ENCODE peak calls at places on chromosomes 4 and X, in nine cellular contexts. U is Ammon's horn, G is IMR-90, D is fibroblast of gingiva, Q is astrocyte of the cerebellum, M is body of pancreas, J is ELR, B is nephron progenitor cell, F is fibroblast of the aortic adventitia. I is an unnamed sample.

GRCh38 chr4:156957558-156957957 is 14.0 kb downstream of the PDGFC start:
- DNase-seq in F (no peak), U (no peak), D (no peak), J (no peak), B (no peak), M (no peak), Q (no peak), G (no peak), I (no peak)

GRCh38 chr4:10084651-10085320 is 31.8 kb downstream of the WDR1 start:
- DNase-seq in Q (no peak), F (no peak), B (no peak), G (no peak), D (no peak), M (no peak), J (no peak), U (no peak), I (no peak)

GRCh38 chrX:140391313-140391712 is 113.6 kb downstream of the SOX3 start:
- DNase-seq in Q (no peak), D (no peak), F (no peak), M (no peak), U (peak), B (no peak), G (no peak), J (no peak), I (no peak)

GRCh38 chrX:69289046-69289838 is 124.0 kb upstream of the PJA1 start:
- DNase-seq in Q (no peak), G (no peak), F (no peak), U (no peak), J (no peak), M (no peak), B (peak), D (no peak), I (no peak)

GRCh38 chr4:116385583-116385982 is 699.8 kb downstream of the TRAM1L1 start:
- DNase-seq in U (no peak), G (no peak), B (no peak), F (no peak), M (no peak), J (no peak), D (no peak), Q (no peak), I (no peak)

GRCh38 chrX:14449773-14450172 is 79.6 kb upstream of the GLRA2 start:
- DNase-seq in U (no peak), B (no peak), F (no peak), D (no peak), Q (no peak), M (no peak), J (no peak), G (no peak), I (no peak)

GRCh38 chr4:189202869-189203271 is 737.8 kb upstream of the FRG1 start:
- DNase-seq in Q (no peak), F (no peak), B (no peak), D (no peak), M (no peak), J (peak), G (peak), U (no peak), I (no peak)

GRCh38 chr4:7805533-7806079 is 134.1 kb downstream of the AFAP1 start:
- DNase-seq in J (peak), M (peak), U (peak), Q (peak), G (peak), F (peak), B (peak), D (peak), I (no peak)

GRCh38 chr4:786861-787300 is 39.0 kb downstream of the CPLX1 start:
- DNase-seq in F (no peak), M (no peak), J (no peak), U (no peak), D (no peak), Q (no peak), G (no peak), B (no peak), I (no peak)

GRCh38 chr4:8766610-8767009 is 105.0 kb downstream of the HMX1 start:
- DNase-seq in F (no peak), Q (no peak), G (no peak), B (no peak), D (no peak), J (no peak), U (no peak), M (no peak), I (no peak)

GRCh38 chrX:7316280-7316679 is 168.3 kb upstream of the PUDP start:
- DNase-seq in J (peak), D (peak), U (no peak), Q (no peak), G (no peak), B (no peak), F (no peak), M (no peak), I (no peak)

GRCh38 chrX:40097101-40097491 is 662 bp downstream of the BCOR start:
- DNase-seq in U (no peak), G (no peak), D (no peak), J (no peak), M (no peak), B (no peak), Q (no peak), F (no peak), I (no peak)

GRCh38 chrX:80120335-80120734 is 105.8 kb downstream of the TBX22 start:
- DNase-seq in Q (no peak), G (no peak), D (no peak), J (no peak), U (no peak), B (no peak), F (no peak), M (no peak), I (no peak)

GRCh38 chr4:127995776-127996175 is 30.6 kb downstream of the ABHD18 start:
- DNase-seq in J (peak), G (peak), D (peak), Q (no peak), F (no peak), M (no peak), U (no peak), B (no peak), I (no peak)

GRCh38 chr4:40918330-40918729 is 168.6 kb downstream of the NSUN7 start:
- DNase-seq in U (peak), J (peak), F (peak), G (peak), M (peak), D (peak), Q (peak), B (no peak), I (no peak)

GRCh38 chr4:158930573-158930972 is 161.7 kb downstream of the FNIP2 start:
- DNase-seq in M (no peak), J (peak), D (no peak), F (peak), B (no peak), G (no peak), Q (no peak), U (no peak), I (no peak)

GRCh38 chrX:56789518-56790070 is 60.6 kb downstream of the NBDY start:
- DNase-seq in M (no peak), J (no peak), Q (no peak), G (no peak), F (no peak), D (no peak), U (no peak), B (no peak), I (no peak)

GRCh38 chrX:23779025-23779424 is 3.9 kb upstream of the SAT1 start:
- DNase-seq in B (no peak), D (peak), J (peak), U (no peak), G (peak), M (no peak), Q (no peak), F (peak), I (no peak)

GRCh38 chr4:31667701-31668100 is 947.5 kb downstream of the PCDH7 start:
- DNase-seq in Q (no peak), D (peak), U (no peak), B (no peak), F (peak), J (no peak), M (no peak), G (peak), I (no peak)

GRCh38 chr4:168411318-168412150 is 68.8 kb downstream of the DDX60L start:
- DNase-seq in Q (no peak), D (no peak), G (peak), J (no peak), F (peak), U (no peak), B (no peak), M (no peak), I (no peak)

GRCh38 chrX:55801811-55802210 is 84.3 kb downstream of the RRAGB start:
- DNase-seq in U (no peak), D (no peak), J (no peak), F (no peak), M (no peak), G (no peak), Q (no peak), B (no peak), I (no peak)

GRCh38 chrX:11437642-11438379 is 144.6 kb downstream of the AMELX start:
- DNase-seq in J (peak), M (peak), D (peak), Q (peak), U (no peak), B (no peak), F (peak), G (peak), I (no peak)

GRCh38 chr4:3498407-3498806 is 33.8 kb downstream of the LRPAP1 start:
- DNase-seq in G (no peak), Q (no peak), U (no peak), M (no peak), F (no peak), D (no peak), B (no peak), J (no peak), I (no peak)

GRCh38 chr4:16893141-16893571 is 5.3 kb downstream of the LDB2 start:
- DNase-seq in Q (no peak), U (no peak), D (peak), M (no peak), F (peak), J (no peak), G (peak), B (no peak), I (no peak)

GRCh38 chrX:9188117-9188516 is 154.2 kb upstream of the FAM9B start:
- DNase-seq in D (no peak), G (no peak), Q (no peak), U (no peak), M (no peak), B (no peak), J (no peak), F (no peak), I (no peak)

GRCh38 chr4:22473268-22473667 is 42.6 kb downstream of the ADGRA3 start:
- DNase-seq in J (peak), M (no peak), U (no peak), Q (peak), F (peak), B (no peak), D (peak), G (peak), I (no peak)

GRCh38 chr4:60729194-60729593 is 470.9 kb upstream of the ADGRL3 start:
- DNase-seq in B (no peak), G (peak), U (no peak), J (peak), F (no peak), Q (no peak), M (no peak), D (no peak), I (peak)

GRCh38 chr4:152258804-152259708 is 276.8 kb downstream of the FBXW7 start:
- DNase-seq in U (no peak), Q (peak), M (no peak), F (peak), G (peak), B (no peak), D (no peak), J (peak), I (no peak)

GRCh38 chrX:119516157-119516702 is 48.0 kb downstream of the SLC25A5 start:
- DNase-seq in D (peak), U (peak), M (peak), J (peak), Q (peak), B (peak), G (peak), F (peak), I (peak)